ENCODE peak calls at places on chromosomes 2 and 18, in four cellular contexts. One of them, this sample, is unnamed. For H3K4me1, the result is how much of the 10 kb centered on the place peaks cover.

GRCh38 chr2:46847185-46847710 is 68.4 kb downstream of the MCFD2 start:
- DNase-seq in adrenal gland: peak
- DNase-seq in astrocyte: peak
- DNase-seq in HCT116: no peak
- DNase-seq in this sample: peak

GRCh38 chr2:134277223-134277622 is 23.4 kb downstream of the MGAT5 start:
- DNase-seq in HCT116: no peak
- DNase-seq in astrocyte: no peak
- DNase-seq in adrenal gland: no peak
- DNase-seq in this sample: no peak

GRCh38 chr2:240464514-240465241 is 29.2 kb downstream of the GPC1 start:
- DNase-seq in astrocyte: no peak
- DNase-seq in adrenal gland: peak
- DNase-seq in HCT116: no peak
- DNase-seq in this sample: peak

GRCh38 chr2:215684448-215685217 is 248.8 kb upstream of the FN1 start:
- DNase-seq in adrenal gland: no peak
- DNase-seq in astrocyte: peak
- DNase-seq in HCT116: no peak
- DNase-seq in this sample: no peak

GRCh38 chr18:10522574-10522973 is 3.3 kb upstream of the NAPG start:
- DNase-seq in adrenal gland: no peak
- DNase-seq in astrocyte: no peak
- DNase-seq in HCT116: no peak
- DNase-seq in this sample: no peak

GRCh38 chr2:210686401-210686800 is 130.0 kb downstream of the CPS1 start:
- DNase-seq in adrenal gland: no peak
- DNase-seq in astrocyte: no peak
- DNase-seq in HCT116: no peak
- DNase-seq in this sample: no peak

GRCh38 chr2:23662941-23663729 is 263.8 kb downstream of the ATAD2B start:
- DNase-seq in astrocyte: no peak
- DNase-seq in HCT116: no peak
- DNase-seq in adrenal gland: no peak
- DNase-seq in this sample: no peak

GRCh38 chr18:21741511-21742322 is 1.1 kb downstream of the MIB1 start:
- DNase-seq in HCT116: no peak
- DNase-seq in astrocyte: no peak
- DNase-seq in adrenal gland: peak
- DNase-seq in this sample: peak

GRCh38 chr2:120600786-120601185 is 134.9 kb upstream of the GLI2 start:
- DNase-seq in astrocyte: no peak
- DNase-seq in adrenal gland: no peak
- DNase-seq in HCT116: no peak
- DNase-seq in this sample: no peak

GRCh38 chr2:795245-796041 is 118.2 kb upstream of the TMEM18 start:
- DNase-seq in adrenal gland: no peak
- DNase-seq in HCT116: no peak
- DNase-seq in astrocyte: no peak
- DNase-seq in this sample: no peak

GRCh38 chr2:200677721-200678532 is 92.1 kb downstream of the AOX1 start:
- DNase-seq in HCT116: no peak
- DNase-seq in adrenal gland: peak
- DNase-seq in astrocyte: peak
- DNase-seq in this sample: no peak

GRCh38 chr18:80188643-80189010 is 58.7 kb downstream of the PARD6G start:
- DNase-seq in astrocyte: no peak
- DNase-seq in HCT116: no peak
- DNase-seq in adrenal gland: no peak
- DNase-seq in this sample: peak

GRCh38 chr2:70181363-70181956 is 9.4 kb downstream of the C2orf42 start:
- DNase-seq in HCT116: no peak
- DNase-seq in astrocyte: no peak
- DNase-seq in adrenal gland: no peak
- DNase-seq in this sample: peak

GRCh38 chr2:99811544-99811943 is 321.7 kb upstream of the REV1 start:
- DNase-seq in astrocyte: peak
- DNase-seq in HCT116: no peak
- DNase-seq in adrenal gland: no peak
- DNase-seq in this sample: no peak

GRCh38 chr2:188518391-188518790 is 226.7 kb downstream of the GULP1 start:
- DNase-seq in adrenal gland: no peak
- DNase-seq in astrocyte: peak
- DNase-seq in HCT116: no peak
- DNase-seq in this sample: no peak

GRCh38 chr18:10477121-10477862 is 22.9 kb downstream of the APCDD1 start:
- DNase-seq in astrocyte: no peak
- DNase-seq in HCT116: no peak
- DNase-seq in adrenal gland: no peak
- DNase-seq in this sample: no peak

GRCh38 chr2:239341146-239341732 is 59.6 kb downstream of the HDAC4 start:
- DNase-seq in HCT116: no peak
- DNase-seq in adrenal gland: no peak
- DNase-seq in astrocyte: no peak
- DNase-seq in this sample: no peak

GRCh38 chr18:49650426-49650891 is 88.6 kb downstream of the LIPG start:
- DNase-seq in HCT116: no peak
- DNase-seq in astrocyte: no peak
- DNase-seq in adrenal gland: no peak
- DNase-seq in this sample: peak

GRCh38 chr2:217489145-217489960 is 513.4 kb downstream of the TNS1 start:
- DNase-seq in astrocyte: peak
- DNase-seq in HCT116: no peak
- DNase-seq in adrenal gland: no peak
- DNase-seq in this sample: no peak

GRCh38 chr2:180010701-180011100 is 3.6 kb upstream of the CWC22 start:
- DNase-seq in astrocyte: no peak
- DNase-seq in adrenal gland: no peak
- DNase-seq in HCT116: no peak
- DNase-seq in this sample: no peak

GRCh38 chr18:68428026-68428425 is 286.9 kb downstream of the TMX3 start:
- DNase-seq in adrenal gland: no peak
- DNase-seq in astrocyte: peak
- DNase-seq in HCT116: no peak
- DNase-seq in this sample: no peak

GRCh38 chr2:18045230-18045629 is 166.8 kb downstream of the KCNS3 start:
- DNase-seq in astrocyte: no peak
- DNase-seq in HCT116: no peak
- DNase-seq in adrenal gland: no peak
- DNase-seq in this sample: no peak

GRCh38 chr18:61551586-61551985 is 218.4 kb downstream of the CDH20 start:
- DNase-seq in HCT116: peak
- DNase-seq in astrocyte: peak
- DNase-seq in adrenal gland: peak
- DNase-seq in this sample: no peak

GRCh38 chr2:230295192-230295591 is 31.8 kb upstream of the SP140L start:
- DNase-seq in HCT116: no peak
- DNase-seq in adrenal gland: no peak
- DNase-seq in astrocyte: no peak
- DNase-seq in this sample: no peak

DNA sequence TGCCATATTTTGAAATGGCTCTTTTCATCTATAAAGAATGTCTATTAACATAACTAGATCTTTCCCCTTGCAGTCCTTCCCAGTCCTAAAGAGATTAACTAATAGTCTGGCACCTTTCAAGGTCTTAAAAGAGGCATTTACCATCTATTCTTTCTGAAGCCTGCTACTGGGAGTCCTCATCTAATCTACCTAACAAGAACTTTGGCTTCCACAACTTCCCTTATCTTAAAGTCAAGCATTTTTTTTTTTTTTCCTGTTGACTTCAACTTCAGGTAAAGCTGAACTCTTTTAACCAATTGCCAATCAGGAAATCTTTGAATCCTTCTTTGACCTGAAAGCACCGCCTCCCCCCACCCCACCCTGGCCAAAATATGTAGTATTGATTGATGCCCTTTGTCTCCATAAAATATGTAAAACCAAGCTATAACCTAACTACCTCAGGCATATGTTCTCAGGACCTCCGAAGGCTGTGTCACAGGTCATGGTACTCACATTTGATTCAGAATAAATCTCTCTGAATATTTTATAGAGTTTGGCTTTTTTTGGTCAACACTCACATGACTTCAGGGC is 168.6 kb downstream of the PTPRM start:
- DNase-seq in HCT116: no peak
- DNase-seq in astrocyte: no peak
- DNase-seq in adrenal gland: no peak
- DNase-seq in this sample: no peak
- TF ChIP-seq CTCF in HCT116: no peak
- TF ChIP-seq CTCF in astrocyte: no peak
- TF ChIP-seq CTCF in adrenal gland: no peak
- TF ChIP-seq CTCF in this sample: no peak

GRCh38 chr2:231960810-231961348 is 634 bp upstream of the DIS3L2 start:
- DNase-seq in HCT116: no peak
- DNase-seq in adrenal gland: no peak
- DNase-seq in astrocyte: no peak
- DNase-seq in this sample: no peak
- H3K27ac ChIP-seq in HCT116: peak
- H3K27ac ChIP-seq in adrenal gland: no peak
- H3K27ac ChIP-seq in astrocyte: peak
- H3K27ac ChIP-seq in this sample: peak

DNA sequence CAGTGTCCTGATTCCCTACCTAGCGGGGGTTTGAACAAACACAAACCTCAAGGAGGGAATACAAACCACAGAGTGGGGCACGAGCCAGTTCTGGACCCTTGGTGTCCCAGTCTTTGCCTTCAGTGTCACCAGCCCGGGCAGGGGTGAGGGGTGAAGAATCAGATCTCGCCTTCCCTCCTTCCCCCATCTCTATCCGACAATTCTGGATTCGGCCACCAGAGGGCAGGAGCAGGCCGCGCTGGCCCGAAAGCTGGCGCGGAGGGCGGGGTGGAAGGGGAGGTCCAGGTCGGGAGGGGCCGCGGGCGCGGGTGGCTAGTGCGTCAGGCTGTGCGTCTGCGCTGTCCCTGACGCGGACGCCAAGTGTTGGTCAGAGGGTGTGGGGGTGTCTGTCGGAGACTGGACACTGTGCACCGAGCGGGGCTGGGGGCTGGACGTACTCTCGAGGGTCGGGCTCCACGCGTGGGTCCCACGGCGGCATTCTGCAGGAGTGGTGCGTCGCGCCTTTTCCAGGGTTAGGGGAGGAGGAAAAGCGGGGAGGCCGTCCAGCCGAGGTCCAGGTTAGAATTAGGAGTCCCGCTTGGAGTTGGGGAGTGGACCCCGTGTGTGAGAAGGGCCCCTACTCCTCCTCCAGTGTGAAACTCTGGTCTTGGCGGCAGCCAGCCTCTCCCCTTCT is 2.9 kb upstream of the CRYBA2 start:
- DNase-seq in astrocyte: peak
- DNase-seq in HCT116: peak
- DNase-seq in adrenal gland: peak
- DNase-seq in this sample: peak
- H3K4me1 ChIP-seq in astrocyte: under half
- H3K4me1 ChIP-seq in HCT116: under half
- H3K4me1 ChIP-seq in adrenal gland: under half
- H3K4me1 ChIP-seq in this sample: half or more

GRCh38 chr2:42513252-42513918 is 19.6 kb upstream of the KCNG3 start:
- DNase-seq in HCT116: peak
- DNase-seq in astrocyte: peak
- DNase-seq in adrenal gland: peak
- DNase-seq in this sample: peak
- TF ChIP-seq CTCF in HCT116: peak
- TF ChIP-seq CTCF in astrocyte: peak
- TF ChIP-seq CTCF in adrenal gland: peak
- TF ChIP-seq CTCF in this sample: no peak

DNA sequence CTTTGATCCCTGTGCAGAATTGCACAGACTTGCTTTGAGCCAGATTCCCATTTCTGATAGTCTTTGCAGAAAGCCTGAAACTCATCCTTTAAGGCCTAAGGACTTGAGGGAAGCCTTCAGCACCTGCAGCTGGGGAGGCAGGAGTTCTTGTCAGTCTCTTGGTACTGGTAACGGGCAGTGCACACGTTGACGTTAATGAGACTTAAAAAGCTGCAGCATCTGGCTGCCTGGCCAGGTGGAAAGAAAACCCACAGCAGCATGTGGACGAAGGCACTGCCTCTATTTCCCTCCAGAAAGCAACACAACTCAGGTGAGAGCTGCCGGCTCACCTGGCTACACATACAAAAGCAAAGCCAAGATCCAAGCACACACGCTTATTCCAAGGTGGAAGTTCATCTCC is 178.8 kb downstream of the ANAPC1 start:
- DNase-seq in astrocyte: no peak
- DNase-seq in adrenal gland: no peak
- DNase-seq in HCT116: no peak
- DNase-seq in this sample: no peak
- H3K27ac ChIP-seq in astrocyte: peak
- H3K27ac ChIP-seq in adrenal gland: no peak
- H3K27ac ChIP-seq in HCT116: no peak
- H3K27ac ChIP-seq in this sample: no peak